ENCODE peak calls at places on chromosomes 12 and 14, in seven cellular contexts. W is HCT116, J is SK-N-SH, U is K562, G is HepG2, B is H1, Z is GM12878. R is an unnamed sample.

GRCh38 chr12:71756054-71756675 is 1.5 kb downstream of the RAB21 start:
- DNase-seq in U (no peak), G (no peak), J (no peak), Z (no peak), B (no peak), W (no peak), R (no peak)

GRCh38 chr12:132476038-132476414 is 13.9 kb upstream of the FBRSL1 start:
- DNase-seq in W (no peak), B (no peak), Z (no peak), J (no peak), U (no peak), G (no peak), R (no peak)

GRCh38 chr12:87784350-87784749 is 244.9 kb downstream of the C12orf50 start:
- DNase-seq in W (no peak), J (no peak), U (peak), G (no peak), Z (no peak), B (no peak), R (no peak)

GRCh38 chr12:103561174-103561573 is 25.9 kb upstream of the STAB2 start:
- DNase-seq in U (no peak), G (no peak), J (no peak), Z (no peak), B (no peak), W (no peak), R (no peak)

GRCh38 chr14:60905930-60906329 is 74.9 kb downstream of the TRMT5 start:
- DNase-seq in U (no peak), G (no peak), B (no peak), J (no peak), W (no peak), Z (no peak), R (no peak)

GRCh38 chr12:28869197-28869596 is 279.9 kb upstream of the FAR2 start:
- DNase-seq in J (peak), G (no peak), W (no peak), Z (no peak), U (no peak), B (no peak), R (no peak)

GRCh38 chr14:71487941-71488340 is 444.3 kb upstream of the RGS6 start:
- DNase-seq in W (no peak), G (no peak), Z (no peak), B (no peak), J (no peak), U (no peak), R (no peak)

GRCh38 chr12:96401061-96401871 is 1.0 kb upstream of the CDK17 start:
- DNase-seq in W (peak), G (peak), Z (peak), B (no peak), U (peak), J (peak), R (peak)

GRCh38 chr14:81519200-81519998 is 14.3 kb downstream of the SEL1L start:
- DNase-seq in G (no peak), W (no peak), J (no peak), Z (peak), U (peak), B (no peak), R (no peak)

GRCh38 chr14:101017209-101017608 is 113.7 kb upstream of the RTL1 start:
- DNase-seq in B (no peak), Z (no peak), G (no peak), W (no peak), J (no peak), U (no peak), R (no peak)

GRCh38 chr12:112855375-112855774 is 51.4 kb upstream of the OAS1 start:
- DNase-seq in Z (no peak), J (peak), G (peak), W (peak), B (no peak), U (no peak), R (peak)

GRCh38 chr14:81435048-81435577 is 35.0 kb upstream of the STON2 start:
- DNase-seq in W (no peak), Z (no peak), U (no peak), G (no peak), J (no peak), B (no peak), R (no peak)

GRCh38 chr14:53452005-53452678 is 299.0 kb upstream of the DDHD1 start:
- DNase-seq in J (no peak), U (no peak), B (no peak), Z (no peak), W (no peak), G (no peak), R (no peak)

GRCh38 chr14:49940805-49941421 is 48.0 kb downstream of the ARF6 start:
- DNase-seq in U (no peak), B (no peak), G (no peak), J (no peak), W (no peak), Z (no peak), R (no peak)

GRCh38 chr12:94545937-94546771 is 86.5 kb upstream of the CEP83 start:
- DNase-seq in B (peak), Z (peak), W (peak), U (peak), J (peak), G (peak), R (peak)

GRCh38 chr12:90129369-90130030 is 420.9 kb upstream of the ATP2B1 start:
- DNase-seq in U (no peak), J (no peak), Z (no peak), G (no peak), B (no peak), W (no peak), R (no peak)

GRCh38 chr14:37546621-37547447 is 48.2 kb downstream of the FOXA1 start:
- DNase-seq in U (no peak), W (no peak), Z (no peak), J (no peak), G (peak), B (no peak), R (no peak)

GRCh38 chr14:104735830-104736642 is 12.0 kb downstream of the ADSS1 start:
- DNase-seq in W (no peak), J (peak), Z (no peak), G (peak), U (no peak), B (no peak), R (peak)

GRCh38 chr12:71243375-71243774 is 85.6 kb upstream of the TSPAN8 start:
- DNase-seq in U (no peak), B (no peak), G (no peak), J (no peak), W (no peak), Z (no peak), R (no peak)

GRCh38 chr12:9649532-9649940 is 20.0 kb upstream of the CLEC2D start:
- DNase-seq in J (no peak), U (peak), B (no peak), Z (peak), G (no peak), W (no peak), R (no peak)

GRCh38 chr14:102690509-102691286 is 86.6 kb upstream of the TRAF3 start:
- DNase-seq in J (no peak), B (no peak), U (no peak), Z (no peak), G (peak), W (no peak), R (peak)

GRCh38 chr14:55589171-55589570 is 9.2 kb downstream of the KTN1 start:
- DNase-seq in W (no peak), Z (no peak), G (no peak), U (no peak), J (no peak), B (no peak), R (no peak)

GRCh38 chr14:101122855-101123129 is 219.3 kb upstream of the RTL1 start:
- DNase-seq in Z (no peak), U (no peak), G (no peak), W (no peak), J (peak), B (no peak), R (no peak)

GRCh38 chr12:7108042-7108927 is 729 bp downstream of the C1RL start:
- DNase-seq in Z (peak), J (peak), G (peak), W (peak), B (no peak), U (peak), R (no peak)

GRCh38 chr12:131682511-131682895 is 28.4 kb upstream of the SFSWAP start:
- DNase-seq in W (no peak), G (no peak), U (no peak), Z (no peak), J (no peak), B (no peak), R (no peak)

GRCh38 chr12:84270470-84271140 is 642.0 kb downstream of the SLC6A15 start:
- DNase-seq in G (no peak), J (no peak), Z (no peak), W (no peak), B (no peak), U (no peak), R (peak)

GRCh38 chr12:120055231-120055630 is 61.3 kb downstream of the RAB35 start:
- DNase-seq in J (no peak), Z (no peak), B (no peak), U (no peak), G (no peak), W (no peak), R (no peak)

GRCh38 chr14:21163721-21164120 is 7.9 kb upstream of the OR5AU1 start:
- DNase-seq in Z (no peak), W (no peak), U (no peak), G (no peak), B (no peak), J (no peak), R (peak)

GRCh38 chr12:102216086-102216691 is 18.6 kb upstream of the PMCH start:
- DNase-seq in B (no peak), Z (no peak), U (peak), G (no peak), W (peak), J (no peak), R (no peak)

GRCh38 chr14:32606297-32606696 is 277.2 kb downstream of the AKAP6 start:
- DNase-seq in G (no peak), Z (no peak), W (no peak), B (no peak), J (no peak), U (no peak), R (no peak)

GRCh38 chr12:91127751-91128150 is 16.5 kb upstream of the LUM start:
- DNase-seq in W (no peak), B (no peak), J (no peak), G (peak), Z (no peak), U (no peak), R (no peak)

GRCh38 chr12:67991158-67991557 is 1.9 kb downstream of the IFNG-AS1 start:
- DNase-seq in Z (no peak), U (no peak), B (no peak), W (no peak), G (no peak), J (no peak), R (no peak)

GRCh38 chr12:6961695-6962284 is 8.7 kb downstream of the PHB2 start:
- DNase-seq in Z (no peak), J (peak), G (peak), U (peak), B (no peak), W (peak), R (no peak)

GRCh38 chr12:1488908-1489381 is 105.4 kb downstream of the FBXL14 start:
- DNase-seq in J (no peak), U (no peak), B (no peak), Z (no peak), G (no peak), W (no peak), R (no peak)

GRCh38 chr14:54844479-54844878 is 58.1 kb downstream of the GCH1 start:
- DNase-seq in W (no peak), U (peak), G (peak), B (no peak), J (no peak), Z (no peak), R (no peak)

GRCh38 chr14:105602799-105603763 is 76.7 kb downstream of the TMEM121 start:
- DNase-seq in J (no peak), Z (no peak), U (peak), G (no peak), W (no peak), B (no peak), R (peak)

GRCh38 chr12:2960432-2960956 is 1.3 kb downstream of the TEAD4 start:
- DNase-seq in G (peak), B (no peak), Z (no peak), W (no peak), J (no peak), U (peak), R (peak)

GRCh38 chr12:124053855-124054254 is 80.8 kb downstream of the ZNF664 start:
- DNase-seq in J (peak), W (peak), B (peak), Z (no peak), U (peak), G (peak), R (peak)

GRCh38 chr12:75837700-75838099 is 193.9 kb downstream of the PHLDA1 start:
- DNase-seq in U (peak), B (no peak), J (peak), Z (no peak), G (no peak), W (no peak), R (no peak)
- TF ChIP-seq JUND in U (no peak), B (no peak), J (no peak), Z (no peak), G (no peak), W (no peak), R (no peak)

DNA sequence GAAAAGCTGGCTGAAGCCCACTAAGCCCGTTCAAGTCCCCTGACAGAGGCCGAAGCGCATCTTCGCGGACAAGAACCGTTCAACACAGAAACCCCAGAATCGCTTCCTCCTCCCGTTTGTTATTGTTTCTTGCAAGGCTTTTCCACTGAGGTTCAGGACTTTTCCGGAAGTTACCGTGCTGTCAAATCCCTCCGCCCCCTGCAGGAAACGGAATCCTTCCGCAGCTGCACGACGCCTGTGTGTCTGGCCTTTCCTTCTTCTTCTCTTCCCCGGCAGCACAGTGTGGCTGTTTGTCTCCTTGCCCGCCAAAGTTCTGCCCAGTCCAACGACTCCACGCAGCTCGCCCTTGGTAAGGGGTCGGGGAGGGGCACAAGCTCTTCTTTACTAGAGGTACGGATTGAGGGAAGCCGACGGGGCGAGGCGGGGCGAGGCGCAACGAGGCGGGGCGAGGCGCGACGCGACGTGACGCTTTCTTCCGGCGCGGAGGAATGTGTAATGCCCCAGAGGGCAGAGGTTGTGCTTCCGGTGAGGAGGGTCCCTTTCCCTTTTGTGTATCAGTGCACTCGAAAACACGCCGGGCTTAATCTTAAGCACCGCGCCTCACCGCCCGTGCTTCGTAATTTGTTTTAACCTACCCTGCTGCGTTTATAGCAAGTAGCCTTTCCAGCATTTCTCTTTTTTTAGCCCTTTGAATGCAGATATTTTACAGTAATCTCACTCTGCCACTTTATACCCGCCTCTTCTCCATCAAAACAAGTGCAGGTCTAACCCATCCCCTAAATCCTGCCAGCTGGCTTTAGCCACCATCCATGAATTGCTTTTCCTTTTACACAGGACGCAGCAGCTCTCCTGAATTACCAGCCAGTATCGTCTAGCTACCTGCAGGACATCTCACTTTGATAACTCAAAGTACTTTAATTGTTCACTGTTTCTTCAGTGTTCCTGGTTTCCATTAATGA is at the start of gene KDM5A:
- DNase-seq in W (peak), U (peak), Z (peak), G (peak), J (peak), B (peak), R (peak)
- TF ChIP-seq JUND in W (no peak), U (no peak), Z (peak), G (no peak), J (no peak), B (no peak), R (no peak)

GRCh38 chr14:59118171-59118570 is 70.3 kb upstream of the DAAM1 start:
- DNase-seq in B (no peak), Z (no peak), G (no peak), W (no peak), J (no peak), U (no peak), R (peak)

GRCh38 chr14:59120931-59121330 is 67.5 kb upstream of the DAAM1 start:
- DNase-seq in Z (no peak), J (no peak), B (no peak), W (no peak), U (no peak), G (no peak), R (no peak)

GRCh38 chr14:59117754-59118153 is 70.7 kb upstream of the DAAM1 start:
- DNase-seq in W (no peak), Z (no peak), J (no peak), U (no peak), G (no peak), B (no peak), R (no peak)

DNA sequence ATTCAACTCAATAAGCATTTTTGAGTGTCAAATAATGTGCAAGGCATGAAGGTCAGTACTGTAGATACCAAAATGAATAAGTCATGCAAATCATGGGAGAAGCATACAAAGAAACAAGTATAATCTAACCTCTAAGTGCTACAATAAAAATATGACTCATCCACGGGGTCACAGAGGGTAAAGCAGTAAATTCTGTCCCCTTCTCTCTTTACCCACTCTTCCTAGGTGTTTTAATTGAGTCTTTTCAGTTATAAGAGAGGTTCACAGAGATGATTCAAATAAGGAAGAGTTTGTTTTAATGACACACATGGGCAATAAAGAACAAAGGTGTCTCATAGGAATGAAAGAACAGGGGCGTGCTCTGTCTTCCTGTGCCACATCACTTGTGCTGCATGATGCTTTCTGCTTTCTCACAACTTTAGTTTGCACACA is 71.5 kb upstream of the DAAM1 start:
- DNase-seq in B (no peak), J (no peak), W (peak), G (no peak), U (no peak), Z (peak), R (no peak)
- TF ChIP-seq JUND in B (no peak), J (peak), W (peak), G (no peak), U (no peak), Z (no peak), R (no peak)

DNA sequence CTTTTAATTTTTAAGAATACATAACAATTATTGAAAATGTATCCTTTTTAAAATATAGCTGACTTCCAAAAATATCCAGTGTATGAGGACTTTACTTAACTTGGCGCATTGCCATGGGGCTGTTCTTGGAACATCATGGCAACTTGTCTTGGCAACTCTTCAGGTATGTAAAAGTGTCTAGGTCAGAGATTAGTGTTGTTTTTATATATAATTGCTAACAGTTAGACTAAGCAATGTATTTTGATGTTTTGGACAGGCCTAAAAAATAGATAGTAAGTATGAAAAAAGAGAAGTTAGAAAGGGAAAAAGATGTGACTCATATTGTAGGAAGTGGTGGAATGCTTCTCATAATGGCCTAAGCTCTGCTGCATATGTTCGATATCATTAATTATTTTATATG is 70.9 kb downstream of the MON2 start:
- DNase-seq in U (peak), J (no peak), W (no peak), B (no peak), Z (no peak), G (no peak), R (peak)
- TF ChIP-seq JUND in U (no peak), J (peak), W (no peak), B (no peak), Z (no peak), G (no peak), R (no peak)

GRCh38 chr14:77598366-77599050 is 17.9 kb downstream of the SPTLC2 start:
- DNase-seq in G (no peak), J (no peak), Z (no peak), U (no peak), B (no peak), W (no peak), R (no peak)
- TF ChIP-seq JUND in G (no peak), J (no peak), Z (no peak), U (no peak), B (no peak), W (no peak), R (no peak)